ENCODE peak calls at places on chromosomes 7 and 10, in eight cellular contexts. M, F, A, D, L, T, B and E are unnamed samples.

GRCh38 chr7:131924857-131925256 is 368.4 kb upstream of the PODXL start:
- DNase-seq in T (no peak), L (no peak), M (no peak), A (no peak), D (no peak), B (no peak), F (no peak), E (no peak)

GRCh38 chr7:107398161-107398560 is 71.7 kb upstream of the GPR22 start:
- DNase-seq in F (no peak), A (no peak), M (peak; percentile 17), B (no peak), D (no peak), L (no peak), T (no peak), E (no peak)

GRCh38 chr7:30510124-30511074 is 5.8 kb upstream of the GGCT start:
- DNase-seq in M (peak; percentile 62), B (peak; percentile 73), D (peak; percentile 9), T (peak; percentile 69), L (peak; percentile 28), F (no peak), A (peak; percentile 57), E (no peak)

GRCh38 chr10:27157150-27157549 is 2.0 kb downstream of the MASTL start:
- DNase-seq in M (no peak), L (no peak), D (no peak), T (peak; percentile 17), A (no peak), B (peak; percentile 15), F (no peak), E (no peak)

GRCh38 chr10:100688201-100688600 is 57.2 kb upstream of the PAX2 start:
- DNase-seq in T (no peak), B (no peak), M (no peak), A (no peak), L (no peak), F (no peak), D (no peak), E (no peak)

GRCh38 chr10:122649903-122650302 is 49.7 kb downstream of the C10orf120 start:
- DNase-seq in A (no peak), B (no peak), D (no peak), T (no peak), F (no peak), M (no peak), L (no peak), E (no peak)

GRCh38 chr7:99674995-99675742 is 4.6 kb downstream of the CYP3A5 start:
- DNase-seq in D (no peak), M (no peak), L (no peak), F (no peak), A (no peak), B (no peak), T (no peak), E (no peak)

GRCh38 chr10:51527806-51528205 is 171.6 kb downstream of the CSTF2T start:
- DNase-seq in D (no peak), T (no peak), L (no peak), M (no peak), B (peak; percentile 17), A (no peak), F (no peak), E (no peak)

GRCh38 chr7:6640246-6640721 is 3.2 kb downstream of the ZNF316 start:
- DNase-seq in B (peak; percentile 76), L (no peak), T (peak; percentile 68), A (no peak), M (peak; percentile 75), F (peak; percentile 68), D (no peak), E (no peak)

GRCh38 chr7:80681272-80681885 is 42.9 kb downstream of the CD36 start:
- DNase-seq in A (no peak), D (no peak), M (no peak), B (peak; percentile 67), F (no peak), T (peak; percentile 55), L (no peak), E (no peak)

GRCh38 chr7:85184599-85185354 is 2.1 kb downstream of the SEMA3D start:
- DNase-seq in F (no peak), A (no peak), L (peak; percentile 8), T (no peak), D (no peak), B (peak; percentile 41), M (peak; percentile 71), E (no peak)

GRCh38 chr10:108899686-108900085 is 1023.6 kb downstream of the XPNPEP1 start:
- DNase-seq in D (no peak), T (no peak), B (no peak), A (no peak), M (peak; percentile 28), L (no peak), F (no peak), E (no peak)

GRCh38 chr10:21401196-21401595 is 124.3 kb downstream of the SKIDA1 start:
- DNase-seq in A (no peak), D (no peak), B (peak; percentile 43), L (no peak), F (no peak), M (no peak), T (peak; percentile 20), E (no peak)

GRCh38 chr10:73732426-73732825 is 11.7 kb upstream of the SEC24C start:
- DNase-seq in L (no peak), M (no peak), T (no peak), A (no peak), F (no peak), B (no peak), D (no peak), E (no peak)

GRCh38 chr10:113958631-113959382 is 84.9 kb upstream of the ADRB1 start:
- DNase-seq in D (no peak), M (no peak), L (peak; percentile 70), F (peak; percentile 51), A (no peak), T (peak; percentile 74), B (peak; percentile 88), E (no peak)

GRCh38 chr10:109588259-109588658 is 335.1 kb downstream of the XPNPEP1 start:
- DNase-seq in B (no peak), L (no peak), F (no peak), D (no peak), A (no peak), M (peak; percentile 32), T (no peak), E (no peak)

GRCh38 chr7:151400626-151401315 is 9.1 kb downstream of the WDR86 start:
- DNase-seq in M (peak; percentile 45), T (no peak), L (no peak), D (no peak), B (no peak), F (no peak), A (peak; percentile 79), E (no peak)

GRCh38 chr7:26375604-26376207 is 84.0 kb downstream of the SNX10 start:
- DNase-seq in L (no peak), M (peak; percentile 4), D (no peak), F (no peak), A (peak; percentile 33), T (no peak), B (no peak), E (no peak)
- H3K4me3 ChIP-seq in L (peak overlapping the region; percentile 45), M (peak overlapping the region; percentile 68), D (no peak overlapping the region), F (no peak overlapping the region), A (peak overlapping the region; percentile 55), T (no peak overlapping the region), B (no peak overlapping the region), E (peak overlapping the region; percentile 42)

GRCh38 chr7:51295435-51296269 is 21.0 kb downstream of the COBL start:
- DNase-seq in T (no peak), F (no peak), B (no peak), M (no peak), A (no peak), D (no peak), L (peak; percentile 68), E (no peak)
- TF ChIP-seq CTCF in T (no peak), F (no peak), B (no peak), M (no peak), A (no peak), D (no peak), L (no peak), E (no peak)

DNA sequence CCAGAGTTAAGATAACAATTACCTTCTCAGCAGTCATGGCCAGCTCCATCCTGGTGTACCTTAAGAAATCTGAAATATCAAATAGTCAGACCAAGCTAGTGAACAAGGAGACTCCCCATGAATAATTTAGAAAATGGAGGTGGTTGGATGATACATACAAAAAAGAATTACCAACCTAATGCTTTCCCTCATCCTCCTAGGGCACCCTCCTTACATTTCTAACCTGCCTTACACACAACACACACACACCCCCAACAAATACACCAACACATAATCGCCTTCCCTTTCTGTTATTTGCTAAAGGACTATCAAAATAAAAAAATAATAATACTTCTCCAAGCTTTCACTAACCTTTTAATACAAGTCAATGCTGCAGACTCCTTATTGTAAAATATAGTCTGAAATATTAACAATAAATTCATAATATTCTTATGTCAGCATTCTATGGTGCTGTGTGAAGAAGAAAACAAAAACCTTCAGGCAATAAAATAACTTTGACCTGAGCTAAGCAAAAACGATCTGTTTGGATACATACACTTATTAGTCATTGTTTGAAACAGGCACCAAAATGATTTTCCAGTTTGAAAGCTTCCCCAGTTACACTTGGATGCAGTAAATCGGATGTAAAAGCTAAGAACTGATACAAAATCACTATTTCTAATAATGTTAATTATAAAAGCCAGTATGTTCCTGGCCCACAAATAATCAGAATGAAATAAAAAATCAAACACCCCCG is 3.4 kb downstream of the TWIST1 start:
- DNase-seq in T (peak; percentile 51), A (no peak), D (no peak), B (peak; percentile 71), M (no peak), F (no peak), L (no peak), E (no peak)
- H3K4me3 ChIP-seq in T (no peak overlapping the region), A (no peak overlapping the region), D (no peak overlapping the region), B (peak overlapping the region; percentile 68), M (no peak overlapping the region), F (peak overlapping the region; percentile 52), L (no peak overlapping the region), E (no peak overlapping the region)

DNA sequence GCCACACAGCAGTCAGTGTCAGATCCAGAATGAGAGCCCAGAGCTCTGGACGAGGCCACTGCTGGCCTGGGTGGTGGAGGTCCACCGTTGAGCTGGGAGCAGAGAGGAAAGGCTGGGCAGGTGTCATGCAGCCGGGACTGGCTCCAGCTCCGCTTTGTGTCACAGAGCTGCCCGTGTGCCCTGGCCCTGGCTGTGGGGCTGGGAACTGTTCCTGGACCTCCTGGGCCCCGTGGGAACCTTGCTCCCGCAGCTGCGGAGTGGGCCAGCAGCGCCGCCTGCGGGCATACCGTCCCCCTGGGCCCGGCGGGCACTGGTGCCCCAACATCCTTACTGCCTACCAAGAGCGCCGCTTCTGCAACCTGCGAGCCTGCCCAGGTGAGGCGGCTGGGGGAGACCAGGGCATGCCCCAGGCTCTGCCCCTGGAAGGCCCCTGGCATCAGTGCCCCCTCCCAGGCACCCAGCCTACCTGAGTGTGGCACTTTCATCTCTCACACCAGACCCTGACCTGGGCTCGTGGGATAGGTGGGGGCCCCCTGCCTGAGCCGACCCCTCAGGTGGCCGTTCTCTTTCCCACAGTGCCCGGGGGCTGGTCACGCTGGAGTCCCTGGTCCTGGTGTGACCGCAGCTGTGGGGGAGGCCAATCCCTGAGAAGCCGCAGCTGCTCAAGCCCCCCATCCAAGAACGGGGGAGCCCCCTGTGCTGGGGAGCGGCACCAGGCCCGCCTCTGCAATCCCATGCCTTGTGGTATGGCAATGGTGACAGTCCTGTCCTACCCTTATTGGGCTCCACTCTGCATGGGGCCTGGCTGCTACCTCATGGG is 18.8 kb upstream of the ZNF862 start:
- DNase-seq in L (no peak), D (no peak), F (no peak), B (no peak), M (no peak), A (no peak), T (no peak), E (no peak)
- TF ChIP-seq CTCF in L (no peak), D (no peak), F (no peak), B (no peak), M (no peak), A (no peak), T (no peak), E (no peak)